ENCODE peak calls at places on chromosomes 6 and 20, in ten cellular contexts. J is OCI-LY7; Z is activated naive CD4-positive, alpha-beta T cell treated with anti-CD3 and anti-CD28 coated beads for 36 hours; M is heart left ventricle; A is AG04450; R is B cell; W is stimulated activated naive CD8-positive, alpha-beta T cell treated with anti-CD3 and anti-CD28 coated beads, Interleukin-15, Interleukin-2, amounts not matched to agents 100 U/mL and 50 U/mL, for 24 hours; T is neural crest cell; E is activated CD4-positive, CD25-positive, alpha-beta regulatory T cell treated with anti-CD3 and anti-CD28 coated beads, Interleukin-2, amount 50 U/mL, for 16 hours; G is epithelial cell of esophagus. Q is an unnamed sample.

GRCh38 chr6:16947461-16948159 is 154.2 kb upstream of the STMND1 start:
- DNase-seq in J (no peak), R (no peak), A (peak; percentile 92), W (no peak), T (no peak), E (no peak), Z (no peak), M (no peak), G (peak; percentile 78), Q (no peak)

GRCh38 chr20:41693136-41693979 is 75.2 kb upstream of the CHD6 start:
- DNase-seq in M (peak; percentile 90), E (peak; percentile 60), G (peak; percentile 90), Z (peak; percentile 86), T (peak; percentile 69), A (peak; percentile 70), J (peak; percentile 96), R (peak; percentile 88), W (peak; percentile 72), Q (peak; percentile 86)

GRCh38 chr6:81265106-81265505 is 487.4 kb downstream of the TENT5A start:
- DNase-seq in T (no peak), G (no peak), R (no peak), M (peak; percentile 27), J (no peak), A (peak; percentile 7), E (no peak), Z (no peak), W (no peak), Q (peak; percentile 47)

GRCh38 chr6:41073203-41073967 is 611 bp downstream of the NFYA start:
- DNase-seq in G (peak; percentile 84), Z (peak; percentile 85), E (peak; percentile 63), T (peak; percentile 75), A (no peak), M (peak; percentile 90), W (peak; percentile 86), R (peak; percentile 89), J (peak; percentile 82), Q (peak; percentile 91)

GRCh38 chr6:101401792-101402617 is 8.5 kb downstream of the GRIK2 start:
- DNase-seq in W (no peak), E (no peak), J (no peak), A (no peak), M (peak; percentile 64), Z (no peak), T (peak; percentile 60), G (no peak), R (no peak), Q (no peak)

GRCh38 chr6:87705070-87705691 is 3.1 kb upstream of the AKIRIN2 start:
- DNase-seq in E (peak; percentile 25), T (no peak), A (no peak), W (peak; percentile 49), M (no peak), J (no peak), Z (peak; percentile 74), R (no peak), G (peak; percentile 56), Q (no peak)

GRCh38 chr20:23320317-23320716 is 30.3 kb upstream of the NXT1 start:
- DNase-seq in E (no peak), R (no peak), A (no peak), M (no peak), Z (no peak), W (no peak), T (no peak), G (peak; percentile 26), J (no peak), Q (no peak)

GRCh38 chr20:44264287-44264686 is 17.2 kb downstream of the GDAP1L1 start:
- DNase-seq in G (peak; percentile 23), E (no peak), Z (peak; percentile 23), T (no peak), W (no peak), J (no peak), M (no peak), A (no peak), R (no peak), Q (no peak)

GRCh38 chr6:74574794-74575193 is 631.1 kb downstream of the COL12A1 start:
- DNase-seq in R (no peak), T (no peak), A (no peak), J (peak; percentile 29), M (no peak), E (no peak), Z (no peak), G (peak; percentile 19), W (no peak), Q (no peak)

GRCh38 chr6:155163616-155164015 is 100.2 kb upstream of the CLDN20 start:
- DNase-seq in A (no peak), Z (no peak), E (no peak), J (no peak), R (no peak), T (no peak), W (no peak), G (no peak), M (no peak), Q (no peak)

GRCh38 chr6:168838000-168838399 is 397.0 kb downstream of the SMOC2 start:
- DNase-seq in T (no peak), Z (no peak), J (no peak), M (no peak), E (no peak), G (no peak), R (no peak), A (no peak), W (no peak), Q (no peak)

GRCh38 chr6:33860706-33861474 is 57.1 kb upstream of the MLN start:
- DNase-seq in J (peak; percentile 29), M (no peak), R (no peak), Z (peak; percentile 64), T (no peak), G (peak; percentile 54), A (no peak), W (no peak), E (no peak), Q (no peak)

GRCh38 chr6:33431880-33432541 is 12.1 kb downstream of the SYNGAP1 start:
- DNase-seq in M (peak; percentile 17), T (no peak), A (no peak), J (peak; percentile 81), E (no peak), W (no peak), G (no peak), R (peak; percentile 68), Z (no peak), Q (no peak)

GRCh38 chr6:27902335-27903314 is 9.6 kb downstream of the OR2B2 start:
- DNase-seq in J (peak; percentile 81), Z (peak; percentile 95), W (peak; percentile 84), G (peak; percentile 73), R (peak; percentile 90), M (peak; percentile 76), E (peak; percentile 87), A (peak; percentile 55), T (peak; percentile 95), Q (peak; percentile 91)

GRCh38 chr6:161736796-161737292 is 463.0 kb upstream of the AGPAT4 start:
- DNase-seq in T (no peak), Z (no peak), W (no peak), J (no peak), A (no peak), G (no peak), R (no peak), E (no peak), M (no peak), Q (no peak)

GRCh38 chr20:47713941-47714450 is 71.3 kb downstream of the SULF2 start:
- DNase-seq in M (peak; percentile 42), E (no peak), Z (no peak), W (no peak), J (no peak), R (no peak), G (no peak), A (no peak), T (no peak), Q (peak; percentile 81)

Q was measured in sciatic nerve.